ENCODE peak calls at places on chromosomes 12 and 14, in six cellular contexts. One of them, this sample, is unnamed.
A peak's percentile ranks its signal among the peaks of the same experiment; 100 is the strongest.

GRCh38 chr12:67790660-67791059 is 142.1 kb downstream of the DYRK2 start:
- DNase-seq in hypothalamus: no peak
- DNase-seq in vagina: no peak
- DNase-seq in heart right ventricle: no peak
- DNase-seq in COR-L47: no peak
- DNase-seq in NCI-H1092: no peak
- DNase-seq in this sample: no peak

GRCh38 chr14:74739293-74740030 is 23.7 kb upstream of the YLPM1 start:
- DNase-seq in NCI-H1092: no peak
- DNase-seq in COR-L47: no peak
- DNase-seq in heart right ventricle: no peak
- DNase-seq in vagina: no peak
- DNase-seq in hypothalamus: no peak
- DNase-seq in this sample: no peak

GRCh38 chr14:85280074-85280473 is 249.9 kb upstream of the FLRT2 start:
- DNase-seq in hypothalamus: no peak
- DNase-seq in NCI-H1092: no peak
- DNase-seq in vagina: no peak
- DNase-seq in COR-L47: no peak
- DNase-seq in heart right ventricle: no peak
- DNase-seq in this sample: no peak

GRCh38 chr12:62328296-62328921 is 68.2 kb downstream of the USP15 start:
- DNase-seq in vagina: no peak
- DNase-seq in COR-L47: no peak
- DNase-seq in heart right ventricle: no peak
- DNase-seq in hypothalamus: no peak
- DNase-seq in NCI-H1092: no peak
- DNase-seq in this sample: no peak

GRCh38 chr14:74852922-74853530 is 22.9 kb downstream of the PROX2 start:
- DNase-seq in vagina: no peak
- DNase-seq in hypothalamus: no peak
- DNase-seq in heart right ventricle: no peak
- DNase-seq in NCI-H1092: no peak
- DNase-seq in COR-L47: no peak
- DNase-seq in this sample: no peak

GRCh38 chr14:61222388-61222787 is 58.8 kb downstream of the TMEM30B start:
- DNase-seq in hypothalamus: no peak
- DNase-seq in vagina: no peak
- DNase-seq in NCI-H1092: no peak
- DNase-seq in heart right ventricle: no peak
- DNase-seq in COR-L47: no peak
- DNase-seq in this sample: no peak

GRCh38 chr12:56529656-56530055 is 8.0 kb downstream of the RBMS2 start:
- DNase-seq in NCI-H1092: no peak
- DNase-seq in heart right ventricle: no peak
- DNase-seq in hypothalamus: no peak
- DNase-seq in vagina: no peak
- DNase-seq in COR-L47: no peak
- DNase-seq in this sample: no peak

GRCh38 chr12:104565606-104566243 is 109.0 kb downstream of the CHST11 start:
- DNase-seq in COR-L47: peak; percentile 45
- DNase-seq in heart right ventricle: no peak
- DNase-seq in vagina: no peak
- DNase-seq in hypothalamus: no peak
- DNase-seq in NCI-H1092: no peak
- DNase-seq in this sample: no peak

GRCh38 chr12:2986876-2987275 is 27.7 kb downstream of the TEAD4 start:
- DNase-seq in heart right ventricle: no peak
- DNase-seq in COR-L47: no peak
- DNase-seq in hypothalamus: no peak
- DNase-seq in NCI-H1092: no peak
- DNase-seq in vagina: no peak
- DNase-seq in this sample: no peak

GRCh38 chr14:76123426-76124095 is 28.2 kb upstream of the GPATCH2L start:
- DNase-seq in hypothalamus: no peak
- DNase-seq in vagina: no peak
- DNase-seq in COR-L47: no peak
- DNase-seq in heart right ventricle: no peak
- DNase-seq in NCI-H1092: no peak
- DNase-seq in this sample: no peak

GRCh38 chr12:111426341-111427185 is 20.8 kb downstream of the SH2B3 start:
- DNase-seq in vagina: no peak
- DNase-seq in hypothalamus: no peak
- DNase-seq in heart right ventricle: no peak
- DNase-seq in COR-L47: no peak
- DNase-seq in NCI-H1092: no peak
- DNase-seq in this sample: peak; percentile 39

GRCh38 chr14:56333361-56334279 is 215.4 kb downstream of the PELI2 start:
- DNase-seq in NCI-H1092: peak; percentile 78
- DNase-seq in vagina: no peak
- DNase-seq in heart right ventricle: no peak
- DNase-seq in hypothalamus: no peak
- DNase-seq in COR-L47: no peak
- DNase-seq in this sample: no peak

GRCh38 chr12:19620222-19620621 is 180.9 kb downstream of the AEBP2 start:
- DNase-seq in COR-L47: no peak
- DNase-seq in hypothalamus: no peak
- DNase-seq in NCI-H1092: no peak
- DNase-seq in vagina: no peak
- DNase-seq in heart right ventricle: no peak
- DNase-seq in this sample: no peak

GRCh38 chr14:103524002-103524785 is 1.6 kb upstream of the CKB start:
- DNase-seq in heart right ventricle: no peak
- DNase-seq in hypothalamus: no peak
- DNase-seq in COR-L47: no peak
- DNase-seq in NCI-H1092: no peak
- DNase-seq in vagina: no peak
- DNase-seq in this sample: no peak

GRCh38 chr14:53391156-53391555 is 238.0 kb upstream of the DDHD1 start:
- DNase-seq in COR-L47: no peak
- DNase-seq in heart right ventricle: no peak
- DNase-seq in hypothalamus: no peak
- DNase-seq in vagina: no peak
- DNase-seq in NCI-H1092: no peak
- DNase-seq in this sample: no peak

GRCh38 chr12:31206038-31206670 is 119.8 kb downstream of the SINHCAF start:
- DNase-seq in NCI-H1092: no peak
- DNase-seq in heart right ventricle: no peak
- DNase-seq in hypothalamus: no peak
- DNase-seq in vagina: no peak
- DNase-seq in COR-L47: no peak
- DNase-seq in this sample: no peak

GRCh38 chr14:50954811-50955372 is 10.6 kb upstream of the PYGL start:
- DNase-seq in NCI-H1092: no peak
- DNase-seq in vagina: no peak
- DNase-seq in COR-L47: peak; percentile 58
- DNase-seq in heart right ventricle: no peak
- DNase-seq in hypothalamus: no peak
- DNase-seq in this sample: no peak

GRCh38 chr14:98466807-98467206 is 805.2 kb downstream of the BCL11B start:
- DNase-seq in heart right ventricle: no peak
- DNase-seq in hypothalamus: no peak
- DNase-seq in vagina: no peak
- DNase-seq in COR-L47: no peak
- DNase-seq in NCI-H1092: no peak
- DNase-seq in this sample: no peak

GRCh38 chr12:94041833-94042232 is 106.5 kb upstream of the PLXNC1 start:
- DNase-seq in COR-L47: no peak
- DNase-seq in NCI-H1092: no peak
- DNase-seq in heart right ventricle: no peak
- DNase-seq in hypothalamus: no peak
- DNase-seq in vagina: no peak
- DNase-seq in this sample: no peak

GRCh38 chr14:32565256-32565655 is 236.2 kb downstream of the AKAP6 start:
- DNase-seq in COR-L47: peak; percentile 43
- DNase-seq in NCI-H1092: no peak
- DNase-seq in vagina: no peak
- DNase-seq in hypothalamus: no peak
- DNase-seq in heart right ventricle: no peak
- DNase-seq in this sample: no peak

This sample was measured in stimulated activated naive CD8-positive, alpha-beta T cell treated with anti-CD3 and anti-CD28 coated beads, Interleukin-15, Interleukin-2, amounts not matched to agents 100 U/mL and 50 U/mL, for 24 hours.